ENCODE peak calls at places on chromosome 1, in seven cellular contexts. H is adrenal gland, O is suprapubic skin, R is erythroblast, B is heart left ventricle, J is A549, Q is body of pancreas. Y is an unnamed sample.

GRCh38 chr1:35931424-35932157 is 686 bp downstream of the AGO3 start:
- DNase-seq in Q (peak; percentile 36), H (peak; percentile 49), O (peak; percentile 66), J (peak; percentile 6), B (peak; percentile 27), R (peak; percentile 57), Y (peak; percentile 42)

GRCh38 chr1:162035241-162035640 is 11.6 kb upstream of the OLFML2B start:
- DNase-seq in J (no peak), B (no peak), R (no peak), H (no peak), Q (no peak), O (no peak), Y (peak; percentile 48)

GRCh38 chr1:201269241-201269640 is 14.1 kb upstream of the PKP1 start:
- DNase-seq in R (no peak), H (no peak), J (no peak), B (no peak), Q (no peak), O (peak; percentile 38), Y (no peak)

GRCh38 chr1:1058921-1059493 is 15.1 kb downstream of the RNF223 start:
- DNase-seq in O (no peak), H (no peak), J (no peak), R (peak; percentile 60), Q (no peak), B (no peak), Y (peak; percentile 57)

GRCh38 chr1:211625040-211625439 is 46.1 kb upstream of the SLC30A1 start:
- DNase-seq in Q (no peak), O (no peak), B (peak; percentile 52), H (no peak), R (peak; percentile 61), J (peak; percentile 63), Y (no peak)

GRCh38 chr1:228464487-228464983 is 22.6 kb upstream of the RNF187 start:
- DNase-seq in B (peak; percentile 69), J (peak; percentile 75), H (peak; percentile 75), R (peak; percentile 83), O (peak; percentile 76), Q (peak; percentile 53), Y (peak; percentile 58)

GRCh38 chr1:62131093-62131725 is 63.4 kb upstream of the L1TD1 start:
- DNase-seq in Q (peak; percentile 35), R (peak; percentile 45), O (no peak), H (peak; percentile 55), J (peak; percentile 65), B (peak; percentile 25), Y (no peak)

GRCh38 chr1:181038399-181038873 is 4.7 kb downstream of the MR1 start:
- DNase-seq in J (peak; percentile 84), B (peak; percentile 57), O (no peak), R (peak; percentile 73), H (peak; percentile 67), Q (peak; percentile 54), Y (peak; percentile 66)

GRCh38 chr1:201362906-201363305 is 14.6 kb downstream of the TNNT2 start:
- DNase-seq in J (no peak), B (no peak), H (no peak), Q (no peak), R (no peak), O (peak; percentile 37), Y (peak; percentile 36)

GRCh38 chr1:181089017-181089776 is 697 bp downstream of the IER5 start:
- DNase-seq in Q (peak; percentile 25), R (peak; percentile 70), O (peak; percentile 75), J (no peak), H (peak; percentile 59), B (peak; percentile 53), Y (peak; percentile 70)

GRCh38 chr1:21909286-21909759 is 27.8 kb downstream of the HSPG2 start:
- DNase-seq in H (peak; percentile 66), Q (no peak), R (no peak), J (no peak), O (no peak), B (no peak), Y (no peak)

GRCh38 chr1:7940745-7941436 is at the start of gene TNFRSF9:
- DNase-seq in J (peak; percentile 40), B (no peak), O (no peak), H (no peak), Q (peak; percentile 11), R (peak; percentile 16), Y (peak; percentile 33)

GRCh38 chr1:65177457-65177856 is 29.5 kb downstream of the AK4 start:
- DNase-seq in Q (no peak), R (no peak), J (no peak), B (no peak), O (no peak), H (no peak), Y (no peak)

GRCh38 chr1:173900992-173901391 is 16.1 kb downstream of the SERPINC1 start:
- DNase-seq in O (no peak), J (no peak), B (no peak), Q (no peak), R (no peak), H (no peak), Y (no peak)

GRCh38 chr1:1489231-1489630 is 17.7 kb downstream of the ATAD3B start:
- DNase-seq in O (no peak), H (no peak), Q (no peak), R (no peak), B (no peak), J (no peak), Y (no peak)

GRCh38 chr1:206782448-206782847 is 10.2 kb upstream of the IL10 start:
- DNase-seq in O (no peak), Q (no peak), H (no peak), R (no peak), B (no peak), J (no peak), Y (no peak)

GRCh38 chr1:60916178-60916577 is 166.2 kb upstream of the NFIA start:
- DNase-seq in O (no peak), Q (no peak), R (peak; percentile 50), B (no peak), J (no peak), H (no peak), Y (no peak)

GRCh38 chr1:44605904-44606615 is 68.2 kb downstream of the TMEM53 start:
- DNase-seq in R (no peak), J (no peak), B (no peak), O (no peak), Q (no peak), H (no peak), Y (no peak)

GRCh38 chr1:182235952-182236650 is 155.5 kb downstream of the GLUL start:
- DNase-seq in O (no peak), R (peak; percentile 98), B (peak; percentile 22), H (no peak), J (no peak), Q (no peak), Y (no peak)

GRCh38 chr1:236795757-236796719 is 946 bp downstream of the MTR start:
- DNase-seq in Q (peak; percentile 60), J (no peak), R (peak; percentile 70), H (no peak), B (no peak), O (no peak), Y (no peak)

GRCh38 chr1:230565141-230565540 is 77.1 kb upstream of the COG2 start:
- DNase-seq in O (no peak), Q (no peak), J (no peak), H (no peak), B (no peak), R (no peak), Y (no peak)

GRCh38 chr1:153358691-153358975 is 979 bp downstream of the S100A9 start:
- DNase-seq in B (no peak), J (no peak), Q (no peak), H (no peak), R (no peak), O (peak; percentile 50), Y (no peak)

GRCh38 chr1:209490013-209490412 is 93.5 kb upstream of the CAMK1G start:
- DNase-seq in O (no peak), B (no peak), J (peak; percentile 29), Q (no peak), R (no peak), H (no peak), Y (no peak)

GRCh38 chr1:179021873-179022272 is 3.8 kb upstream of the FAM20B start:
- DNase-seq in J (peak; percentile 56), B (no peak), Q (no peak), O (no peak), H (peak; percentile 73), R (peak; percentile 54), Y (no peak)

GRCh38 chr1:44792736-44793502 is 4.9 kb upstream of the BEST4 start:
- DNase-seq in R (no peak), O (peak; percentile 22), B (no peak), H (no peak), Q (no peak), J (no peak), Y (no peak)

GRCh38 chr1:12144236-12144635 is 22.6 kb upstream of the TNFRSF1B start:
- DNase-seq in H (no peak), J (no peak), O (no peak), R (no peak), B (no peak), Q (no peak), Y (no peak)

GRCh38 chr1:24150228-24151174 is 7.6 kb upstream of the IL22RA1 start:
- DNase-seq in O (peak; percentile 96), Q (peak; percentile 92), H (peak; percentile 94), J (peak; percentile 89), R (peak; percentile 79), B (peak; percentile 84), Y (peak; percentile 90)
- TF ChIP-seq POLR2A in O (no peak), Q (no peak), H (no peak), J (no peak), R (no peak), B (no peak), Y (peak; percentile 38)

DNA sequence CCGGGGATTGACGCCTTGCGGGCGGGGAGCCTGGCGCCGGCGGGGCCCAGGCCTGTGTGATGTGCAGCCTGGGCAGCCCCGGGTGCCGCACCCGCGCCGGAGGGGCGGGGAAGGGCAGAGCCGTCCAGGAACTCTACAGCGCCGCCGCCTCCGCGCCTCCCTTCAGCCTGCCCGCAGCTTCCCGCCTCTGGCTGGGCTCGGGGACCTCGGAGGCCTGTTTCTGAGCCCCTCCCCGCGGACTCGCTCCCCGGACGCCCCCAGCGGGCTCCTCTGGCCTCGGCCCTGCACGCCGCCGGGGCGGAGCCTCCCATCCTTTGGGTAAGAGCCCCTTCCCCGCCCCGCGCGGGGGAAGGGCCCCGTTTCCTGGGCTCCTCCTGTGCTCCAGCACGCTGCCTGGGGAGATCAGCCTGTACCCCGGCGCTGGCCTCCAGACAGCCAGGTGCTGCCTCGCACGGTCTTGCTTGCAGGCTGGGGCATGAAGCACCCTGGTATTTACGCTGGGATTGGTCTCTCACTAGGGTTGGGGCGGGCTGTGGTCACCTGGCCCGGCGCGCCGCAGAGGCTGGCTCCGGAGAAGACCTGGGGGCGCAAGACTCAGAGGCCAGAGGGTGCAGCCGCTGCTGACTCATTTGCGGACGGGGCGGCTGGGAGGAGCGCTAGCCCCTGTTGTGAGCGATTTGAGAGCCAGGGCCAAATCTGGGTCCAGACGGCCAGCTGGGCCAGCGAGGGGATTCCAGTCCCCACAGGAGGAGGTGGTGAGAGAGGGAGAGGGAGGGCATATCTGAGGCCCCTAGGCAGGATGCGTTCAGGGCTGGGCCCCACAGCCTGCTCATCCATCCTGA is 5.7 kb upstream of the ACOT11 start:
- DNase-seq in R (peak; percentile 59), B (peak; percentile 61), O (no peak), H (peak; percentile 46), Q (peak; percentile 71), J (peak; percentile 76), Y (peak; percentile 72)
- TF ChIP-seq POLR2A in R (no peak), B (no peak), O (no peak), H (no peak), Q (peak; percentile 36), J (peak; percentile 58), Y (no peak)

GRCh38 chr1:53889304-53890298 is at the start of gene YIPF1:
- DNase-seq in O (peak; percentile 94), H (peak; percentile 92), Q (peak; percentile 94), B (peak; percentile 91), R (peak; percentile 89), J (peak; percentile 78), Y (peak; percentile 93)
- TF ChIP-seq POLR2A in O (peak; percentile 28), H (peak; percentile 5), Q (peak; percentile 65), B (no peak), R (peak; percentile 62), J (peak; percentile 57), Y (peak; percentile 63)

GRCh38 chr1:27872059-27872801 is at the start of gene THEMIS2:
- DNase-seq in R (no peak), H (no peak), Q (peak; percentile 65), J (no peak), B (peak; percentile 82), O (no peak), Y (peak; percentile 74)
- TF ChIP-seq POLR2A in R (peak; percentile 85), H (peak; percentile 53), Q (peak; percentile 19), J (no peak), B (no peak), O (peak; percentile 61), Y (peak; percentile 73)

Y was measured in right lobe of liver.